ENCODE peak calls at places on chromosomes 6 and 20, in seven cellular contexts. One of them, this sample, is unnamed.

GRCh38 chr6:2816158-2816557 is 25.5 kb downstream of the SERPINB1 start:
- DNase-seq in fibroblast of the aortic adventitia: no peak
- DNase-seq in OCI-M1: no peak
- DNase-seq in BE2C: no peak
- DNase-seq in T-helper 22 cell: no peak
- DNase-seq in left cardiac atrium: no peak
- DNase-seq in A549: no peak
- DNase-seq in this sample: no peak

GRCh38 chr6:16634855-16635254 is 126.4 kb downstream of the ATXN1 start:
- DNase-seq in T-helper 22 cell: no peak
- DNase-seq in BE2C: no peak
- DNase-seq in fibroblast of the aortic adventitia: no peak
- DNase-seq in A549: no peak
- DNase-seq in OCI-M1: no peak
- DNase-seq in left cardiac atrium: no peak
- DNase-seq in this sample: no peak

GRCh38 chr20:10040070-10040970 is 5.5 kb downstream of the ANKEF1 start:
- DNase-seq in BE2C: no peak
- DNase-seq in OCI-M1: no peak
- DNase-seq in T-helper 22 cell: no peak
- DNase-seq in left cardiac atrium: no peak
- DNase-seq in A549: peak
- DNase-seq in fibroblast of the aortic adventitia: peak
- DNase-seq in this sample: no peak

GRCh38 chr6:14046476-14047068 is 71.0 kb upstream of the CD83 start:
- DNase-seq in BE2C: peak
- DNase-seq in left cardiac atrium: peak
- DNase-seq in T-helper 22 cell: no peak
- DNase-seq in OCI-M1: peak
- DNase-seq in fibroblast of the aortic adventitia: peak
- DNase-seq in A549: peak
- DNase-seq in this sample: no peak

GRCh38 chr6:128580224-128581110 is 60.1 kb upstream of the PTPRK start:
- DNase-seq in OCI-M1: no peak
- DNase-seq in T-helper 22 cell: no peak
- DNase-seq in A549: no peak
- DNase-seq in BE2C: no peak
- DNase-seq in left cardiac atrium: peak
- DNase-seq in fibroblast of the aortic adventitia: no peak
- DNase-seq in this sample: peak

GRCh38 chr6:4848382-4849068 is 72.3 kb downstream of the CDYL start:
- DNase-seq in BE2C: no peak
- DNase-seq in A549: no peak
- DNase-seq in OCI-M1: peak
- DNase-seq in left cardiac atrium: no peak
- DNase-seq in T-helper 22 cell: no peak
- DNase-seq in fibroblast of the aortic adventitia: peak
- DNase-seq in this sample: no peak

GRCh38 chr20:40630723-40631631 is 58.1 kb downstream of the MAFB start:
- DNase-seq in BE2C: no peak
- DNase-seq in OCI-M1: no peak
- DNase-seq in T-helper 22 cell: no peak
- DNase-seq in A549: no peak
- DNase-seq in left cardiac atrium: no peak
- DNase-seq in fibroblast of the aortic adventitia: no peak
- DNase-seq in this sample: no peak

GRCh38 chr6:155287762-155288161 is 23.9 kb downstream of the CLDN20 start:
- DNase-seq in fibroblast of the aortic adventitia: no peak
- DNase-seq in OCI-M1: no peak
- DNase-seq in A549: no peak
- DNase-seq in BE2C: no peak
- DNase-seq in left cardiac atrium: no peak
- DNase-seq in T-helper 22 cell: no peak
- DNase-seq in this sample: no peak

GRCh38 chr20:1507276-1507675 is 16.1 kb upstream of the SIRPB2 start:
- DNase-seq in OCI-M1: no peak
- DNase-seq in fibroblast of the aortic adventitia: no peak
- DNase-seq in left cardiac atrium: no peak
- DNase-seq in T-helper 22 cell: no peak
- DNase-seq in A549: no peak
- DNase-seq in BE2C: no peak
- DNase-seq in this sample: no peak

This sample was measured in left ventricle myocardium inferior.